ENCODE peak calls at places on chromosome 20, in six cellular contexts. One of them, this sample, is unnamed.

GRCh38 chr20:14878676-14879019 is 541.2 kb upstream of the FLRT3 start:
- DNase-seq in T-helper 1 cell: no peak
- DNase-seq in activated T-helper 1 cell treated with anti-CD3 and anti-CD28 coated beads, Interleukin-12 subunit alpha, Interleukin-12 subunit beta, Interleukin-2, Interleukin-4 antibody, amounts not matched to agents 30 ng/mL and 10 ng/mL and 1 ng/mL, durations not matched to agents 14 hours and 24 hours and 36 hours: no peak
- DNase-seq in HCEC 1CT: no peak
- DNase-seq in T-helper 2 cell: no peak
- DNase-seq in H4: no peak
- DNase-seq in this sample: no peak

GRCh38 chr20:24872291-24873014 is 76.6 kb upstream of the CST7 start:
- DNase-seq in T-helper 1 cell: no peak
- DNase-seq in activated T-helper 1 cell treated with anti-CD3 and anti-CD28 coated beads, Interleukin-12 subunit alpha, Interleukin-12 subunit beta, Interleukin-2, Interleukin-4 antibody, amounts not matched to agents 30 ng/mL and 10 ng/mL and 1 ng/mL, durations not matched to agents 14 hours and 24 hours and 36 hours: no peak
- DNase-seq in HCEC 1CT: no peak
- DNase-seq in T-helper 2 cell: no peak
- DNase-seq in H4: no peak
- DNase-seq in this sample: no peak

GRCh38 chr20:49928411-49929141 is 7.6 kb upstream of the RNF114 start:
- DNase-seq in T-helper 1 cell: peak; percentile 47
- DNase-seq in activated T-helper 1 cell treated with anti-CD3 and anti-CD28 coated beads, Interleukin-12 subunit alpha, Interleukin-12 subunit beta, Interleukin-2, Interleukin-4 antibody, amounts not matched to agents 30 ng/mL and 10 ng/mL and 1 ng/mL, durations not matched to agents 14 hours and 24 hours and 36 hours: peak; percentile 69
- DNase-seq in HCEC 1CT: peak; percentile 75
- DNase-seq in T-helper 2 cell: peak; percentile 53
- DNase-seq in H4: peak; percentile 82
- DNase-seq in this sample: peak; percentile 90

GRCh38 chr20:1807394-1807793 is 87.8 kb upstream of the SIRPA start:
- DNase-seq in T-helper 1 cell: no peak
- DNase-seq in activated T-helper 1 cell treated with anti-CD3 and anti-CD28 coated beads, Interleukin-12 subunit alpha, Interleukin-12 subunit beta, Interleukin-2, Interleukin-4 antibody, amounts not matched to agents 30 ng/mL and 10 ng/mL and 1 ng/mL, durations not matched to agents 14 hours and 24 hours and 36 hours: no peak
- DNase-seq in HCEC 1CT: no peak
- DNase-seq in T-helper 2 cell: no peak
- DNase-seq in H4: no peak
- DNase-seq in this sample: no peak

GRCh38 chr20:31430568-31431095 is 9.8 kb upstream of the DEFB123 start:
- DNase-seq in T-helper 1 cell: no peak
- DNase-seq in activated T-helper 1 cell treated with anti-CD3 and anti-CD28 coated beads, Interleukin-12 subunit alpha, Interleukin-12 subunit beta, Interleukin-2, Interleukin-4 antibody, amounts not matched to agents 30 ng/mL and 10 ng/mL and 1 ng/mL, durations not matched to agents 14 hours and 24 hours and 36 hours: no peak
- DNase-seq in HCEC 1CT: no peak
- DNase-seq in T-helper 2 cell: no peak
- DNase-seq in H4: no peak
- DNase-seq in this sample: no peak

GRCh38 chr20:18972251-18972876 is 158.8 kb downstream of the SCP2D1 start:
- DNase-seq in T-helper 1 cell: no peak
- DNase-seq in activated T-helper 1 cell treated with anti-CD3 and anti-CD28 coated beads, Interleukin-12 subunit alpha, Interleukin-12 subunit beta, Interleukin-2, Interleukin-4 antibody, amounts not matched to agents 30 ng/mL and 10 ng/mL and 1 ng/mL, durations not matched to agents 14 hours and 24 hours and 36 hours: no peak
- DNase-seq in HCEC 1CT: no peak
- DNase-seq in T-helper 2 cell: no peak
- DNase-seq in H4: no peak
- DNase-seq in this sample: no peak

GRCh38 chr20:46226602-46227001 is 81.7 kb downstream of the CDH22 start:
- DNase-seq in T-helper 1 cell: no peak
- DNase-seq in activated T-helper 1 cell treated with anti-CD3 and anti-CD28 coated beads, Interleukin-12 subunit alpha, Interleukin-12 subunit beta, Interleukin-2, Interleukin-4 antibody, amounts not matched to agents 30 ng/mL and 10 ng/mL and 1 ng/mL, durations not matched to agents 14 hours and 24 hours and 36 hours: no peak
- DNase-seq in HCEC 1CT: peak; percentile 67
- DNase-seq in T-helper 2 cell: no peak
- DNase-seq in H4: peak; percentile 35
- DNase-seq in this sample: no peak

GRCh38 chr20:4014031-4014474 is 1.3 kb downstream of the RNF24 start:
- DNase-seq in T-helper 1 cell: no peak
- DNase-seq in activated T-helper 1 cell treated with anti-CD3 and anti-CD28 coated beads, Interleukin-12 subunit alpha, Interleukin-12 subunit beta, Interleukin-2, Interleukin-4 antibody, amounts not matched to agents 30 ng/mL and 10 ng/mL and 1 ng/mL, durations not matched to agents 14 hours and 24 hours and 36 hours: no peak
- DNase-seq in HCEC 1CT: peak; percentile 86
- DNase-seq in T-helper 2 cell: no peak
- DNase-seq in H4: peak; percentile 84
- DNase-seq in this sample: peak; percentile 89

GRCh38 chr20:63748356-63749270 is 9.0 kb downstream of the SLC2A4RG start:
- DNase-seq in T-helper 1 cell: no peak
- DNase-seq in activated T-helper 1 cell treated with anti-CD3 and anti-CD28 coated beads, Interleukin-12 subunit alpha, Interleukin-12 subunit beta, Interleukin-2, Interleukin-4 antibody, amounts not matched to agents 30 ng/mL and 10 ng/mL and 1 ng/mL, durations not matched to agents 14 hours and 24 hours and 36 hours: no peak
- DNase-seq in HCEC 1CT: no peak
- DNase-seq in T-helper 2 cell: no peak
- DNase-seq in H4: no peak
- DNase-seq in this sample: no peak

GRCh38 chr20:62134735-62135231 is 8.4 kb downstream of the PSMA7 start:
- DNase-seq in T-helper 1 cell: no peak
- DNase-seq in activated T-helper 1 cell treated with anti-CD3 and anti-CD28 coated beads, Interleukin-12 subunit alpha, Interleukin-12 subunit beta, Interleukin-2, Interleukin-4 antibody, amounts not matched to agents 30 ng/mL and 10 ng/mL and 1 ng/mL, durations not matched to agents 14 hours and 24 hours and 36 hours: no peak
- DNase-seq in HCEC 1CT: no peak
- DNase-seq in T-helper 2 cell: no peak
- DNase-seq in H4: no peak
- DNase-seq in this sample: no peak

GRCh38 chr20:13898012-13898612 is 92.3 kb downstream of the SEL1L2 start:
- DNase-seq in T-helper 1 cell: no peak
- DNase-seq in activated T-helper 1 cell treated with anti-CD3 and anti-CD28 coated beads, Interleukin-12 subunit alpha, Interleukin-12 subunit beta, Interleukin-2, Interleukin-4 antibody, amounts not matched to agents 30 ng/mL and 10 ng/mL and 1 ng/mL, durations not matched to agents 14 hours and 24 hours and 36 hours: no peak
- DNase-seq in HCEC 1CT: no peak
- DNase-seq in T-helper 2 cell: no peak
- DNase-seq in H4: no peak
- DNase-seq in this sample: no peak

GRCh38 chr20:32249030-32249738 is 28.3 kb upstream of the KIF3B start:
- DNase-seq in T-helper 1 cell: no peak
- DNase-seq in activated T-helper 1 cell treated with anti-CD3 and anti-CD28 coated beads, Interleukin-12 subunit alpha, Interleukin-12 subunit beta, Interleukin-2, Interleukin-4 antibody, amounts not matched to agents 30 ng/mL and 10 ng/mL and 1 ng/mL, durations not matched to agents 14 hours and 24 hours and 36 hours: peak; percentile 46
- DNase-seq in HCEC 1CT: no peak
- DNase-seq in T-helper 2 cell: no peak
- DNase-seq in H4: no peak
- DNase-seq in this sample: peak; percentile 76

GRCh38 chr20:46559685-46560440 is 9.4 kb upstream of the OCSTAMP start:
- DNase-seq in T-helper 1 cell: no peak
- DNase-seq in activated T-helper 1 cell treated with anti-CD3 and anti-CD28 coated beads, Interleukin-12 subunit alpha, Interleukin-12 subunit beta, Interleukin-2, Interleukin-4 antibody, amounts not matched to agents 30 ng/mL and 10 ng/mL and 1 ng/mL, durations not matched to agents 14 hours and 24 hours and 36 hours: no peak
- DNase-seq in HCEC 1CT: no peak
- DNase-seq in T-helper 2 cell: no peak
- DNase-seq in H4: no peak
- DNase-seq in this sample: no peak

GRCh38 chr20:43438578-43439316 is 18.9 kb upstream of the SRSF6 start:
- DNase-seq in T-helper 1 cell: no peak
- DNase-seq in activated T-helper 1 cell treated with anti-CD3 and anti-CD28 coated beads, Interleukin-12 subunit alpha, Interleukin-12 subunit beta, Interleukin-2, Interleukin-4 antibody, amounts not matched to agents 30 ng/mL and 10 ng/mL and 1 ng/mL, durations not matched to agents 14 hours and 24 hours and 36 hours: no peak
- DNase-seq in HCEC 1CT: no peak
- DNase-seq in T-helper 2 cell: no peak
- DNase-seq in H4: no peak
- DNase-seq in this sample: no peak

GRCh38 chr20:49987868-49988690 is 5.3 kb downstream of the SNAI1 start:
- DNase-seq in T-helper 1 cell: no peak
- DNase-seq in activated T-helper 1 cell treated with anti-CD3 and anti-CD28 coated beads, Interleukin-12 subunit alpha, Interleukin-12 subunit beta, Interleukin-2, Interleukin-4 antibody, amounts not matched to agents 30 ng/mL and 10 ng/mL and 1 ng/mL, durations not matched to agents 14 hours and 24 hours and 36 hours: no peak
- DNase-seq in HCEC 1CT: no peak
- DNase-seq in T-helper 2 cell: no peak
- DNase-seq in H4: no peak
- DNase-seq in this sample: no peak

GRCh38 chr20:56429496-56429895 is 17.4 kb downstream of the CASS4 start:
- DNase-seq in T-helper 1 cell: no peak
- DNase-seq in activated T-helper 1 cell treated with anti-CD3 and anti-CD28 coated beads, Interleukin-12 subunit alpha, Interleukin-12 subunit beta, Interleukin-2, Interleukin-4 antibody, amounts not matched to agents 30 ng/mL and 10 ng/mL and 1 ng/mL, durations not matched to agents 14 hours and 24 hours and 36 hours: no peak
- DNase-seq in HCEC 1CT: peak; percentile 66
- DNase-seq in T-helper 2 cell: no peak
- DNase-seq in H4: no peak
- DNase-seq in this sample: no peak

GRCh38 chr20:6081236-6081635 is 27.4 kb upstream of the LRRN4 start:
- DNase-seq in T-helper 1 cell: no peak
- DNase-seq in activated T-helper 1 cell treated with anti-CD3 and anti-CD28 coated beads, Interleukin-12 subunit alpha, Interleukin-12 subunit beta, Interleukin-2, Interleukin-4 antibody, amounts not matched to agents 30 ng/mL and 10 ng/mL and 1 ng/mL, durations not matched to agents 14 hours and 24 hours and 36 hours: no peak
- DNase-seq in HCEC 1CT: peak; percentile 63
- DNase-seq in T-helper 2 cell: no peak
- DNase-seq in H4: no peak
- DNase-seq in this sample: no peak

GRCh38 chr20:58690851-58691250 is 1.7 kb upstream of the NPEPL1 start:
- DNase-seq in T-helper 1 cell: no peak
- DNase-seq in activated T-helper 1 cell treated with anti-CD3 and anti-CD28 coated beads, Interleukin-12 subunit alpha, Interleukin-12 subunit beta, Interleukin-2, Interleukin-4 antibody, amounts not matched to agents 30 ng/mL and 10 ng/mL and 1 ng/mL, durations not matched to agents 14 hours and 24 hours and 36 hours: no peak
- DNase-seq in HCEC 1CT: peak; percentile 44
- DNase-seq in T-helper 2 cell: no peak
- DNase-seq in H4: no peak
- DNase-seq in this sample: peak; percentile 29

GRCh38 chr20:36613974-36614373 is 8.4 kb downstream of the RAB5IF start:
- DNase-seq in T-helper 1 cell: no peak
- DNase-seq in activated T-helper 1 cell treated with anti-CD3 and anti-CD28 coated beads, Interleukin-12 subunit alpha, Interleukin-12 subunit beta, Interleukin-2, Interleukin-4 antibody, amounts not matched to agents 30 ng/mL and 10 ng/mL and 1 ng/mL, durations not matched to agents 14 hours and 24 hours and 36 hours: no peak
- DNase-seq in HCEC 1CT: no peak
- DNase-seq in T-helper 2 cell: no peak
- DNase-seq in H4: no peak
- DNase-seq in this sample: no peak

GRCh38 chr20:23092861-23093543 is 6.9 kb upstream of the CD93 start:
- DNase-seq in T-helper 1 cell: no peak
- DNase-seq in activated T-helper 1 cell treated with anti-CD3 and anti-CD28 coated beads, Interleukin-12 subunit alpha, Interleukin-12 subunit beta, Interleukin-2, Interleukin-4 antibody, amounts not matched to agents 30 ng/mL and 10 ng/mL and 1 ng/mL, durations not matched to agents 14 hours and 24 hours and 36 hours: no peak
- DNase-seq in HCEC 1CT: no peak
- DNase-seq in T-helper 2 cell: no peak
- DNase-seq in H4: no peak
- DNase-seq in this sample: no peak

GRCh38 chr20:57991211-57991841 is 237.1 kb downstream of the ANKRD60 start:
- DNase-seq in T-helper 1 cell: no peak
- DNase-seq in activated T-helper 1 cell treated with anti-CD3 and anti-CD28 coated beads, Interleukin-12 subunit alpha, Interleukin-12 subunit beta, Interleukin-2, Interleukin-4 antibody, amounts not matched to agents 30 ng/mL and 10 ng/mL and 1 ng/mL, durations not matched to agents 14 hours and 24 hours and 36 hours: no peak
- DNase-seq in HCEC 1CT: no peak
- DNase-seq in T-helper 2 cell: no peak
- DNase-seq in H4: peak; percentile 79
- DNase-seq in this sample: no peak

GRCh38 chr20:3239867-3240775 is 1.1 kb upstream of the SLC4A11 start:
- DNase-seq in T-helper 1 cell: no peak
- DNase-seq in activated T-helper 1 cell treated with anti-CD3 and anti-CD28 coated beads, Interleukin-12 subunit alpha, Interleukin-12 subunit beta, Interleukin-2, Interleukin-4 antibody, amounts not matched to agents 30 ng/mL and 10 ng/mL and 1 ng/mL, durations not matched to agents 14 hours and 24 hours and 36 hours: no peak
- DNase-seq in HCEC 1CT: no peak
- DNase-seq in T-helper 2 cell: no peak
- DNase-seq in H4: no peak
- DNase-seq in this sample: no peak

GRCh38 chr20:21339499-21339898 is 36.4 kb downstream of the XRN2 start:
- DNase-seq in T-helper 1 cell: no peak
- DNase-seq in activated T-helper 1 cell treated with anti-CD3 and anti-CD28 coated beads, Interleukin-12 subunit alpha, Interleukin-12 subunit beta, Interleukin-2, Interleukin-4 antibody, amounts not matched to agents 30 ng/mL and 10 ng/mL and 1 ng/mL, durations not matched to agents 14 hours and 24 hours and 36 hours: no peak
- DNase-seq in HCEC 1CT: no peak
- DNase-seq in T-helper 2 cell: no peak
- DNase-seq in H4: no peak
- DNase-seq in this sample: no peak

GRCh38 chr20:36318166-36318565 is 12.0 kb downstream of the DLGAP4 start:
- DNase-seq in T-helper 1 cell: no peak
- DNase-seq in activated T-helper 1 cell treated with anti-CD3 and anti-CD28 coated beads, Interleukin-12 subunit alpha, Interleukin-12 subunit beta, Interleukin-2, Interleukin-4 antibody, amounts not matched to agents 30 ng/mL and 10 ng/mL and 1 ng/mL, durations not matched to agents 14 hours and 24 hours and 36 hours: no peak
- DNase-seq in HCEC 1CT: no peak
- DNase-seq in T-helper 2 cell: no peak
- DNase-seq in H4: no peak
- DNase-seq in this sample: no peak

GRCh38 chr20:52083627-52084232 is 107.8 kb downstream of the ZFP64 start:
- DNase-seq in T-helper 1 cell: no peak
- DNase-seq in activated T-helper 1 cell treated with anti-CD3 and anti-CD28 coated beads, Interleukin-12 subunit alpha, Interleukin-12 subunit beta, Interleukin-2, Interleukin-4 antibody, amounts not matched to agents 30 ng/mL and 10 ng/mL and 1 ng/mL, durations not matched to agents 14 hours and 24 hours and 36 hours: peak; percentile 15
- DNase-seq in HCEC 1CT: peak; percentile 49
- DNase-seq in T-helper 2 cell: no peak
- DNase-seq in H4: peak; percentile 63
- DNase-seq in this sample: no peak

GRCh38 chr20:31494131-31494530 is 19.0 kb downstream of the REM1 start:
- DNase-seq in T-helper 1 cell: no peak
- DNase-seq in activated T-helper 1 cell treated with anti-CD3 and anti-CD28 coated beads, Interleukin-12 subunit alpha, Interleukin-12 subunit beta, Interleukin-2, Interleukin-4 antibody, amounts not matched to agents 30 ng/mL and 10 ng/mL and 1 ng/mL, durations not matched to agents 14 hours and 24 hours and 36 hours: no peak
- DNase-seq in HCEC 1CT: peak; percentile 50
- DNase-seq in T-helper 2 cell: no peak
- DNase-seq in H4: peak; percentile 77
- DNase-seq in this sample: peak; percentile 16

GRCh38 chr20:15144911-15145310 is 807.5 kb upstream of the FLRT3 start:
- DNase-seq in T-helper 1 cell: no peak
- DNase-seq in activated T-helper 1 cell treated with anti-CD3 and anti-CD28 coated beads, Interleukin-12 subunit alpha, Interleukin-12 subunit beta, Interleukin-2, Interleukin-4 antibody, amounts not matched to agents 30 ng/mL and 10 ng/mL and 1 ng/mL, durations not matched to agents 14 hours and 24 hours and 36 hours: no peak
- DNase-seq in HCEC 1CT: no peak
- DNase-seq in T-helper 2 cell: no peak
- DNase-seq in H4: no peak
- DNase-seq in this sample: no peak

GRCh38 chr20:32775240-32775991 is 13.2 kb downstream of the DNMT3B start:
- DNase-seq in T-helper 1 cell: no peak
- DNase-seq in activated T-helper 1 cell treated with anti-CD3 and anti-CD28 coated beads, Interleukin-12 subunit alpha, Interleukin-12 subunit beta, Interleukin-2, Interleukin-4 antibody, amounts not matched to agents 30 ng/mL and 10 ng/mL and 1 ng/mL, durations not matched to agents 14 hours and 24 hours and 36 hours: no peak
- DNase-seq in HCEC 1CT: no peak
- DNase-seq in T-helper 2 cell: no peak
- DNase-seq in H4: no peak
- DNase-seq in this sample: no peak

GRCh38 chr20:19735446-19735845 is 22.6 kb upstream of the RIN2 start:
- DNase-seq in T-helper 1 cell: no peak
- DNase-seq in activated T-helper 1 cell treated with anti-CD3 and anti-CD28 coated beads, Interleukin-12 subunit alpha, Interleukin-12 subunit beta, Interleukin-2, Interleukin-4 antibody, amounts not matched to agents 30 ng/mL and 10 ng/mL and 1 ng/mL, durations not matched to agents 14 hours and 24 hours and 36 hours: no peak
- DNase-seq in HCEC 1CT: peak; percentile 86
- DNase-seq in T-helper 2 cell: no peak
- DNase-seq in H4: peak; percentile 75
- DNase-seq in this sample: peak; percentile 75

GRCh38 chr20:57310821-57311514 is 18.6 kb upstream of the SPO11 start:
- DNase-seq in T-helper 1 cell: no peak
- DNase-seq in activated T-helper 1 cell treated with anti-CD3 and anti-CD28 coated beads, Interleukin-12 subunit alpha, Interleukin-12 subunit beta, Interleukin-2, Interleukin-4 antibody, amounts not matched to agents 30 ng/mL and 10 ng/mL and 1 ng/mL, durations not matched to agents 14 hours and 24 hours and 36 hours: no peak
- DNase-seq in HCEC 1CT: no peak
- DNase-seq in T-helper 2 cell: no peak
- DNase-seq in H4: no peak
- DNase-seq in this sample: no peak

This sample was measured in HL-60.